ENCODE peak calls at places on chromosomes 5 and 9, in four cellular contexts. J is T1000, D is chondrocyte, U is astrocyte of the cerebellum. P is an unnamed sample.

GRCh38 chr5:108028411-108028810 is 353.5 kb downstream of the FBXL17 start:
- DNase-seq in U (peak), J (no peak), D (no peak), P (no peak)

GRCh38 chr9:30058463-30058862 is 2326.0 kb upstream of the ACO1 start:
- DNase-seq in J (no peak), U (no peak), D (no peak), P (no peak)

GRCh38 chr9:98132806-98133631 is 14.0 kb upstream of the TRIM14 start:
- DNase-seq in U (no peak), J (no peak), D (peak), P (no peak)

GRCh38 chr5:61055434-61056006 is 106.7 kb downstream of the SMIM15 start:
- DNase-seq in U (peak), J (no peak), D (no peak), P (no peak)

GRCh38 chr9:14313951-14314423 is at the start of gene NFIB:
- DNase-seq in D (no peak), J (no peak), U (no peak), P (peak)

GRCh38 chr5:81756016-81756415 is 5.1 kb upstream of the SSBP2 start:
- DNase-seq in D (no peak), U (no peak), J (no peak), P (no peak)

GRCh38 chr5:146910239-146910638 is 31.7 kb upstream of the PPP2R2B start:
- DNase-seq in D (no peak), U (no peak), J (no peak), P (no peak)

GRCh38 chr9:33162721-33163311 is 4.3 kb downstream of the B4GALT1 start:
- DNase-seq in U (no peak), J (no peak), D (no peak), P (peak)

GRCh38 chr5:65548281-65548680 is 14.7 kb downstream of the CENPK start:
- DNase-seq in D (no peak), J (no peak), U (no peak), P (no peak)

P was measured in lower lobe of right lung.